ENCODE peak calls at places on chromosomes 6 and 20, in nine cellular contexts. W is ovary, Y is K562, Z is A549, X is stomach, M is tibial nerve, V is SK-N-SH, I is sigmoid colon, K is HepG2. O is an unnamed sample.
A peak's percentile ranks its signal among the peaks of the same experiment; 100 is the strongest.

GRCh38 chr20:59403261-59403961 is 103.0 kb downstream of the EDN3 start:
- DNase-seq in W (peak; percentile 38), Y (peak; percentile 59), Z (peak; percentile 75), X (peak; percentile 53), M (no peak), V (peak; percentile 95), I (no peak), K (no peak), O (peak; percentile 62)

GRCh38 chr6:125868996-125869395 is 78.2 kb downstream of the NCOA7 start:
- DNase-seq in W (no peak), Y (peak; percentile 37), Z (no peak), X (no peak), M (no peak), V (peak; percentile 57), I (peak; percentile 70), K (no peak), O (no peak)

GRCh38 chr6:109449789-109450673 is 5.5 kb downstream of the MICAL1 start:
- DNase-seq in W (no peak), Y (no peak), Z (no peak), X (no peak), M (no peak), V (no peak), I (no peak), K (no peak), O (peak; percentile 43)

GRCh38 chr6:163490826-163491577 is 76.5 kb downstream of the QKI start:
- DNase-seq in W (peak; percentile 50), Y (no peak), Z (peak; percentile 5), X (peak; percentile 88), M (peak; percentile 43), V (no peak), I (peak; percentile 85), K (no peak), O (peak; percentile 74)

GRCh38 chr20:55632592-55632991 is 372.7 kb downstream of the CBLN4 start:
- DNase-seq in W (no peak), Y (no peak), Z (no peak), X (no peak), M (no peak), V (no peak), I (no peak), K (no peak), O (no peak)

GRCh38 chr6:120871416-120872261 is 462.6 kb downstream of the TBC1D32 start:
- DNase-seq in W (no peak), Y (no peak), Z (no peak), X (no peak), M (no peak), V (peak; percentile 27), I (no peak), K (no peak), O (no peak)

GRCh38 chr6:73739097-73739496 is 43.1 kb downstream of the CD109 start:
- DNase-seq in W (no peak), Y (peak; percentile 73), Z (peak; percentile 3), X (no peak), M (no peak), V (peak; percentile 35), I (no peak), K (peak; percentile 66), O (no peak)

GRCh38 chr6:11208267-11208666 is 24.2 kb downstream of the NEDD9 start:
- DNase-seq in W (no peak), Y (no peak), Z (no peak), X (no peak), M (no peak), V (no peak), I (no peak), K (no peak), O (no peak)

GRCh38 chr20:63009988-63010769 is 3.4 kb upstream of the BHLHE23 start:
- DNase-seq in W (no peak), Y (peak; percentile 36), Z (no peak), X (peak; percentile 43), M (no peak), V (no peak), I (no peak), K (no peak), O (peak; percentile 73)

GRCh38 chr6:141986457-141986856 is 146.3 kb upstream of the GJE1 start:
- DNase-seq in W (no peak), Y (no peak), Z (no peak), X (no peak), M (no peak), V (no peak), I (no peak), K (no peak), O (no peak)

GRCh38 chr20:11553603-11554002 is 364.1 kb upstream of the BTBD3 start:
- DNase-seq in W (no peak), Y (no peak), Z (no peak), X (no peak), M (no peak), V (no peak), I (no peak), K (peak; percentile 9), O (no peak)

GRCh38 chr20:36273414-36274247 is 32.5 kb upstream of the DLGAP4 start:
- DNase-seq in W (no peak), Y (peak; percentile 38), Z (peak; percentile 28), X (no peak), M (no peak), V (peak; percentile 51), I (peak; percentile 34), K (no peak), O (no peak)

GRCh38 chr6:31907158-31907813 is 5.4 kb upstream of the ZBTB12 start:
- DNase-seq in W (no peak), Y (peak; percentile 62), Z (no peak), X (no peak), M (no peak), V (no peak), I (no peak), K (peak; percentile 86), O (no peak)

GRCh38 chr6:31761343-31761742 is 1.1 kb upstream of the SAPCD1 start:
- DNase-seq in W (no peak), Y (no peak), Z (no peak), X (no peak), M (no peak), V (no peak), I (no peak), K (no peak), O (no peak)

GRCh38 chr6:123777554-123777953 is 26.1 kb upstream of the NKAIN2 start:
- DNase-seq in W (no peak), Y (no peak), Z (no peak), X (no peak), M (no peak), V (no peak), I (no peak), K (no peak), O (no peak)

GRCh38 chr20:50663095-50663821 is 28.1 kb downstream of the RIPOR3 start:
- DNase-seq in W (no peak), Y (peak; percentile 40), Z (no peak), X (peak; percentile 70), M (no peak), V (peak; percentile 56), I (no peak), K (peak; percentile 84), O (no peak)

GRCh38 chr6:148443798-148444560 is 101.3 kb downstream of the SASH1 start:
- DNase-seq in W (no peak), Y (no peak), Z (no peak), X (no peak), M (no peak), V (no peak), I (no peak), K (no peak), O (no peak)

GRCh38 chr6:33313709-33314514 is at the start of gene TAPBP:
- DNase-seq in W (no peak), Y (peak; percentile 71), Z (peak; percentile 32), X (peak; percentile 60), M (peak; percentile 36), V (peak; percentile 75), I (peak; percentile 83), K (peak; percentile 55), O (peak; percentile 77)
- TF ChIP-seq EP300 in W (no peak), Y (no peak), Z (no peak), X (no peak), M (no peak), V (no peak), I (no peak), K (no peak), O (no peak)

DNA sequence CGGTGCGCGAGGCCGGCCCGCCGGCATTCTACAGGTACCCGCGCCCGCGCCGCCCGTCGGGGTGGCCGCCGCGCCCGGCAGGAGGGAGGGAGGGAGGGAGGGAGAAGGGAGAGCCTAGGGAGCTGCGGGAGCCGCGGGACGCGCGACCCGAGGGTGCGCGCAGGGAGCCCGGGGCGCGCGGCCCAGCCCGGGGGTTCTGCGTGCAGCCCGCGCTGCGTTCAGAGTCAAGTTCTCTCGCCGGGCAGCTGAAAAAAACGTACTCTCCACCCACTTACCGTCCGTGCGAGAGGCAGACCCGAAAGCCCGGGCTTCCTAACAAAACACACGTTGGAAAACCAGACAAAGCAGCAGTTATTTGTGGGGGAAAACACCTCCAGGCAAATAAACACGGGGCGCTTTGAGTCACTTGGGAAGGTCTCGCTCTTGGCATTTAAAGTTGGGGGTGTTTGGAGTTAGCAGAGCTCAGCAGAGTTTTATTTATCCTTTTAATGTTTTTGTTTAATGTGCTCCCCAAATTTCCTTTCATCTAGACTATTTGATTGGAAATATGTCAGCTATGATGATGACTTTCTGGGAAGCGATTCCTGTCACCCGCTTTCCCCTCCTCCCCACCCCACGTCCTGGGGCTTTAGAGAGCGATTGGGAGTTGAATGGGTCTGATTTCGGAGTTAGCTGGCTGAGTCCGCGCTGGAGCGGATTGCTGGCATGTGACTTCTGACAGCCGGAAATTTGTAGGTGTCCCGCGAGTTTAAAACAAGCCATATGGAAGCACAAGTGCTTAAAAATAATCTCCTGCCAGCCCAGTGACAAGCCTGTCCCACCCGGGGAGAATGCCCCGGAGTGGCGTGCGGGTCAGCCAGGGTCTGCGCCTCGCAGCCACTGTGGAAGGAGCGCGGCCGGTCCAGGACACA is 1.1 kb downstream of the ESR1 start:
- DNase-seq in W (peak; percentile 43), Y (no peak), Z (no peak), X (no peak), M (no peak), V (peak; percentile 28), I (no peak), K (no peak), O (no peak)
- H3K27ac ChIP-seq in W (peak overlapping the region; percentile 28), Y (no peak overlapping the region), Z (no peak overlapping the region), X (no peak overlapping the region), M (no peak overlapping the region), V (no peak overlapping the region), I (no peak overlapping the region), K (no peak overlapping the region), O (no peak overlapping the region)

GRCh38 chr6:55953384-55953783 is 78.0 kb upstream of the BMP5 start:
- DNase-seq in W (no peak), Y (no peak), Z (peak; percentile 10), X (no peak), M (no peak), V (no peak), I (no peak), K (peak; percentile 6), O (no peak)
- TF ChIP-seq CTCF in W (peak; percentile 13), Y (no peak), Z (peak; percentile 66), X (no peak), M (peak; percentile 18), V (peak; percentile 56), I (peak; percentile 39), K (peak; percentile 52), O (no peak)

DNA sequence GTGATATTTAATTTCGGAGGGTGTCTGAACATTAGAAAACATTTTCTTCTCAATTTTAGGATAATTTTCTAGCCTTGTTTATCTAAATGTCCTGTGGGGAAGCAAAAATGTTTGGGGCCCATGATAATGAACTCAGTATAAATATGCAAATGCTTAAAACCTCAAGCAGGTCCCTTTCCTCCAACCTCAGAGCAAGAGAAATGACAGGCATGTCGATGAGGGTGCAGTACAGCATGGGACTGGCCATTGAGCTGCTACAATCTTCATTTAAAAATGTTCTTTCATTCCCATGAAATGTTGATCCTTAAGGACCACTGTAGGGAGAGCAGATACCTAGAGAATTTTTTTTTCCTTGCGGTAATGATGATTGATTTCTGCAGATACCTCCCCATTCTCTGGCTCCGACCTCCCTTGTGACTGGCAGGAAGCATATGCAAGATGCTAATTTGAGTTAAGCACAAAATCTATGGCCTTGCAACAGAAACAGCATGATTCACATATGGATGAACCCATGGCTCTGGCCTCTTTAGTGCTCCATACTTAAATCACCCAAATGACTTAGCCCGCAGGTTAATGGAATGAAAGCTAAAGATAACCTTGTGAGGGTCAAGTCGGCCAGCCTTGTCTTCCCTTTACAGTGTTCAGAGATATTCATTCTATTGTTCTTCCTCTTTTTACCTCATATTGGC is 243.4 kb downstream of the SOX4 start:
- DNase-seq in W (no peak), Y (no peak), Z (no peak), X (no peak), M (no peak), V (peak; percentile 63), I (no peak), K (no peak), O (no peak)
- TF ChIP-seq EP300 in W (no peak), Y (no peak), Z (no peak), X (no peak), M (no peak), V (peak; percentile 85), I (no peak), K (no peak), O (no peak)